ENCODE peak calls at places on chromosomes 5 and 9, in seven cellular contexts. B is cardiac muscle cell, F is prostate gland, E is brain microvascular endothelial cell, S is adrenal gland, G is fibroblast of mammary gland, O is progenitor cell of endocrine pancreas. Z is an unnamed sample.

GRCh38 chr9:131334568-131335105 is 45.1 kb downstream of the PLPP7 start:
- DNase-seq in B (no peak), F (no peak), E (no peak), S (no peak), G (peak; percentile 63), O (no peak), Z (no peak)

GRCh38 chr9:33524431-33524947 is 438 bp downstream of the ANKRD18B start:
- DNase-seq in B (no peak), F (peak; percentile 26), E (no peak), S (no peak), G (no peak), O (no peak), Z (peak; percentile 69)

GRCh38 chr9:4324513-4324912 is 24.6 kb upstream of the GLIS3 start:
- DNase-seq in B (peak; percentile 88), F (no peak), E (peak; percentile 60), S (peak; percentile 91), G (peak; percentile 93), O (no peak), Z (no peak)

GRCh38 chr9:136081113-136081825 is 13.8 kb downstream of the NACC2 start:
- DNase-seq in B (peak; percentile 37), F (no peak), E (no peak), S (no peak), G (no peak), O (no peak), Z (no peak)

GRCh38 chr9:21994526-21994995 is at the start of gene CDKN2B-AS1:
- DNase-seq in B (peak; percentile 67), F (no peak), E (peak; percentile 60), S (peak; percentile 65), G (peak; percentile 72), O (peak; percentile 25), Z (no peak)

GRCh38 chr5:172800088-172800551 is 29.1 kb upstream of the DUSP1 start:
- DNase-seq in B (peak; percentile 95), F (no peak), E (peak; percentile 98), S (peak; percentile 78), G (peak; percentile 98), O (no peak), Z (peak; percentile 94)

GRCh38 chr5:5025098-5025773 is 114.9 kb upstream of the ADAMTS16 start:
- DNase-seq in B (no peak), F (no peak), E (no peak), S (no peak), G (no peak), O (no peak), Z (no peak)

GRCh38 chr9:113166039-113166438 is 15.2 kb downstream of the SLC31A2 start:
- DNase-seq in B (no peak), F (no peak), E (no peak), S (no peak), G (no peak), O (no peak), Z (no peak)

GRCh38 chr9:32423371-32423770 is 38.9 kb downstream of the ACO1 start:
- DNase-seq in B (peak; percentile 58), F (no peak), E (peak; percentile 63), S (no peak), G (no peak), O (no peak), Z (no peak)

GRCh38 chr5:30838936-30839511 is 354.5 kb upstream of the CDH6 start:
- DNase-seq in B (no peak), F (no peak), E (no peak), S (no peak), G (no peak), O (no peak), Z (no peak)

GRCh38 chr5:80346055-80346454 is 26.3 kb downstream of the SPZ1 start:
- DNase-seq in B (peak; percentile 9), F (no peak), E (no peak), S (no peak), G (peak; percentile 12), O (no peak), Z (peak; percentile 56)
- TF ChIP-seq CTCF in B (peak; percentile 35), F (peak; percentile 25), E (peak; percentile 62), S (peak; percentile 13), G (peak; percentile 27), O (peak; percentile 52), Z (peak; percentile 40)

GRCh38 chr5:173831196-173831914 is 56.8 kb upstream of the CPEB4 start:
- DNase-seq in B (no peak), F (no peak), E (no peak), S (no peak), G (no peak), O (no peak), Z (no peak)
- TF ChIP-seq CTCF in B (no peak), F (no peak), E (no peak), S (no peak), G (no peak), O (no peak), Z (no peak)

GRCh38 chr9:83060557-83060956 is 2.4 kb downstream of the RASEF start:
- DNase-seq in B (no peak), F (no peak), E (no peak), S (no peak), G (no peak), O (no peak), Z (no peak)

GRCh38 chr9:83065233-83065632 is 2.3 kb upstream of the RASEF start:
- DNase-seq in B (no peak), F (no peak), E (no peak), S (no peak), G (no peak), O (no peak), Z (no peak)

GRCh38 chr9:83062011-83062652 is 810 bp downstream of the RASEF start:
- DNase-seq in B (peak; percentile 8), F (peak; percentile 41), E (no peak), S (no peak), G (peak; percentile 35), O (peak; percentile 24), Z (no peak)

GRCh38 chr9:83061036-83061435 is 1.9 kb downstream of the RASEF start:
- DNase-seq in B (no peak), F (no peak), E (no peak), S (no peak), G (no peak), O (no peak), Z (no peak)

GRCh38 chr9:83062653-83063527 is at the start of gene RASEF:
- DNase-seq in B (peak; percentile 13), F (peak; percentile 70), E (no peak), S (no peak), G (no peak), O (peak; percentile 79), Z (no peak)
- TF ChIP-seq CTCF in B (no peak), F (peak; percentile 34), E (peak; percentile 16), S (no peak), G (no peak), O (peak; percentile 51), Z (no peak)

GRCh38 chr5:169268019-169268418 is 32.9 kb downstream of the SLIT3 start:
- DNase-seq in B (no peak), F (no peak), E (no peak), S (no peak), G (peak; percentile 45), O (no peak), Z (no peak)

GRCh38 chr5:169270827-169271226 is 30.1 kb downstream of the SLIT3 start:
- DNase-seq in B (no peak), F (no peak), E (no peak), S (no peak), G (no peak), O (no peak), Z (no peak)

GRCh38 chr5:169263591-169263990 is 37.3 kb downstream of the SLIT3 start:
- DNase-seq in B (peak; percentile 34), F (no peak), E (no peak), S (no peak), G (no peak), O (no peak), Z (no peak)

DNA sequence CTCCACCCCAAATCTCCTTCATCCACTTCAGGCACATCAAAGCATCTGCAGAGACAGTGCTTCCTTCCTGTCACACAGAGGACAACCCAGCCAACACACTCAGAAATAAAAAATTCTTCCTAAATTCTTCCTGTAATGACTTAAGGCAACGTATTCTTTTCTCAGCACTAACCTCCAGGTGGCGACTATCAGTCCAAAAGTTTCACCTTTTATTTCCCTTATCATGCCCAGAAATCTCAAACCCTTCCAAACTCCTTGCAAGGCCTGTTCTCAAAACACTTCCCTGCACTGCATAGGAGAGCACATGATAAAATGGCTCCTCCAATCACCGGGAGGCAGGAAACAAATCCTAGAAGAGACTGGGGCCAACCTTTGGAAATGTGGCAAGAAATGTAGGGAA is 35.1 kb downstream of the SLIT3 start:
- DNase-seq in B (no peak), F (no peak), E (no peak), S (no peak), G (peak; percentile 20), O (no peak), Z (peak; percentile 6)
- TF ChIP-seq CTCF in B (no peak), F (no peak), E (peak; percentile 37), S (no peak), G (peak; percentile 36), O (peak; percentile 33), Z (peak; percentile 25)

DNA sequence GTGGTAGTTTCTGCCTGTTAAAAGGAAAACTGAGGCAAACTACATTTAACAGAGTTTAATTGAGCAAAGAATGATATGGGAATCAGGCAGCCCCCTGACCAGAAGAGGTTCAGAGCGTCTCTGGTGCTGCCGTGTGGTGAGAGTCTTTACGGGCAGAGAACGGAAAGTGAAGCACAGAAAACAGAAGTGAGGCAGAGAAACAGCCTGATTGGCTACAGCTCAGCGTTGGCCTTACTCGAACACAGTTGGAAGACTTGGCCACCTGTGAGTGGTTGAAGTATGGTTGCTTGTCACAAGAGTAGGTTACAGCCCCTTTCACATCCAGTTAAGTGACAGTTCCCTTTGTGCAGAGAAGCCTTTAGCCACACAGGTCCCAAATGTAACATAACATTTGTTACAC is 16.9 kb upstream of the FBP1 start:
- DNase-seq in B (peak; percentile 17), F (no peak), E (no peak), S (peak; percentile 63), G (no peak), O (no peak), Z (peak; percentile 91)
- TF ChIP-seq CTCF in B (no peak), F (no peak), E (no peak), S (no peak), G (no peak), O (no peak), Z (peak; percentile 10)

GRCh38 chr5:9512452-9512851 is 33.4 kb downstream of the SEMA5A start:
- DNase-seq in B (peak; percentile 51), F (peak; percentile 41), E (no peak), S (no peak), G (no peak), O (no peak), Z (no peak)

GRCh38 chr5:9516591-9516990 is 29.3 kb downstream of the SEMA5A start:
- DNase-seq in B (no peak), F (no peak), E (no peak), S (no peak), G (no peak), O (no peak), Z (peak; percentile 4)

GRCh38 chr5:9515451-9515850 is 30.4 kb downstream of the SEMA5A start:
- DNase-seq in B (no peak), F (no peak), E (no peak), S (no peak), G (no peak), O (no peak), Z (no peak)

GRCh38 chr5:9514968-9515367 is 30.9 kb downstream of the SEMA5A start:
- DNase-seq in B (no peak), F (no peak), E (no peak), S (no peak), G (no peak), O (no peak), Z (no peak)

GRCh38 chr5:9513825-9514224 is 32.0 kb downstream of the SEMA5A start:
- DNase-seq in B (peak; percentile 42), F (no peak), E (peak; percentile 40), S (no peak), G (peak; percentile 50), O (no peak), Z (no peak)
- TF ChIP-seq CTCF in B (peak; percentile 47), F (peak; percentile 15), E (peak; percentile 78), S (no peak), G (peak; percentile 51), O (peak; percentile 37), Z (no peak)

Z was measured in NB4.